ENCODE peak calls at places on chromosomes 5 and 9, in seven cellular contexts. One of them, this sample, is unnamed.

GRCh38 chr5:171783051-171783450 is 2.6 kb upstream of the SMIM23 start:
- DNase-seq in fibroblast of mammary gland: peak
- DNase-seq in uterus: no peak
- DNase-seq in RWPE1: peak
- DNase-seq in GM04504: peak
- DNase-seq in stimulated activated naive B cell treated with anti-CD40 and anti-IgM and Interleukin-4, amounts not matched to agents 10 μg/mL and 1 μg/mL and 100 μg/mL, for 72 hours: no peak
- DNase-seq in M059J: no peak
- DNase-seq in this sample: no peak

GRCh38 chr9:73200694-73201432 is 49.2 kb downstream of the ANXA1 start:
- DNase-seq in stimulated activated naive B cell treated with anti-CD40 and anti-IgM and Interleukin-4, amounts not matched to agents 10 μg/mL and 1 μg/mL and 100 μg/mL, for 72 hours: no peak
- DNase-seq in GM04504: no peak
- DNase-seq in RWPE1: peak
- DNase-seq in fibroblast of mammary gland: peak
- DNase-seq in uterus: no peak
- DNase-seq in M059J: peak
- DNase-seq in this sample: no peak

GRCh38 chr9:83330207-83331196 is 207.7 kb downstream of the FRMD3 start:
- DNase-seq in GM04504: no peak
- DNase-seq in M059J: peak
- DNase-seq in RWPE1: no peak
- DNase-seq in fibroblast of mammary gland: no peak
- DNase-seq in stimulated activated naive B cell treated with anti-CD40 and anti-IgM and Interleukin-4, amounts not matched to agents 10 μg/mL and 1 μg/mL and 100 μg/mL, for 72 hours: no peak
- DNase-seq in uterus: no peak
- DNase-seq in this sample: no peak

GRCh38 chr5:96823900-96824351 is 16.2 kb upstream of the ERAP1 start:
- DNase-seq in RWPE1: peak
- DNase-seq in stimulated activated naive B cell treated with anti-CD40 and anti-IgM and Interleukin-4, amounts not matched to agents 10 μg/mL and 1 μg/mL and 100 μg/mL, for 72 hours: no peak
- DNase-seq in fibroblast of mammary gland: peak
- DNase-seq in M059J: peak
- DNase-seq in GM04504: peak
- DNase-seq in uterus: no peak
- DNase-seq in this sample: peak

GRCh38 chr9:3027260-3027659 is 183.4 kb upstream of the PUM3 start:
- DNase-seq in RWPE1: no peak
- DNase-seq in fibroblast of mammary gland: no peak
- DNase-seq in M059J: no peak
- DNase-seq in uterus: no peak
- DNase-seq in stimulated activated naive B cell treated with anti-CD40 and anti-IgM and Interleukin-4, amounts not matched to agents 10 μg/mL and 1 μg/mL and 100 μg/mL, for 72 hours: no peak
- DNase-seq in GM04504: no peak
- DNase-seq in this sample: no peak

GRCh38 chr9:121285835-121286687 is 18.1 kb downstream of the GSN start:
- DNase-seq in stimulated activated naive B cell treated with anti-CD40 and anti-IgM and Interleukin-4, amounts not matched to agents 10 μg/mL and 1 μg/mL and 100 μg/mL, for 72 hours: no peak
- DNase-seq in GM04504: no peak
- DNase-seq in M059J: peak
- DNase-seq in fibroblast of mammary gland: peak
- DNase-seq in uterus: peak
- DNase-seq in RWPE1: no peak
- DNase-seq in this sample: no peak

GRCh38 chr9:114487607-114488300 is 17.5 kb downstream of the WHRN start:
- DNase-seq in uterus: peak
- DNase-seq in GM04504: no peak
- DNase-seq in stimulated activated naive B cell treated with anti-CD40 and anti-IgM and Interleukin-4, amounts not matched to agents 10 μg/mL and 1 μg/mL and 100 μg/mL, for 72 hours: peak
- DNase-seq in fibroblast of mammary gland: peak
- DNase-seq in M059J: peak
- DNase-seq in RWPE1: peak
- DNase-seq in this sample: peak

GRCh38 chr5:10216107-10216506 is 33.6 kb downstream of the ATPSCKMT start:
- DNase-seq in uterus: no peak
- DNase-seq in GM04504: no peak
- DNase-seq in RWPE1: no peak
- DNase-seq in fibroblast of mammary gland: no peak
- DNase-seq in M059J: no peak
- DNase-seq in stimulated activated naive B cell treated with anti-CD40 and anti-IgM and Interleukin-4, amounts not matched to agents 10 μg/mL and 1 μg/mL and 100 μg/mL, for 72 hours: no peak
- DNase-seq in this sample: no peak

GRCh38 chr9:36818242-36818938 is 215.7 kb downstream of the PAX5 start:
- DNase-seq in uterus: no peak
- DNase-seq in RWPE1: no peak
- DNase-seq in M059J: no peak
- DNase-seq in fibroblast of mammary gland: no peak
- DNase-seq in stimulated activated naive B cell treated with anti-CD40 and anti-IgM and Interleukin-4, amounts not matched to agents 10 μg/mL and 1 μg/mL and 100 μg/mL, for 72 hours: no peak
- DNase-seq in GM04504: no peak
- DNase-seq in this sample: no peak

GRCh38 chr5:39266442-39266841 is 47.1 kb upstream of the FYB1 start:
- DNase-seq in M059J: peak
- DNase-seq in GM04504: peak
- DNase-seq in stimulated activated naive B cell treated with anti-CD40 and anti-IgM and Interleukin-4, amounts not matched to agents 10 μg/mL and 1 μg/mL and 100 μg/mL, for 72 hours: no peak
- DNase-seq in uterus: no peak
- DNase-seq in fibroblast of mammary gland: peak
- DNase-seq in RWPE1: no peak
- DNase-seq in this sample: no peak

GRCh38 chr5:97088774-97089148 is 53.6 kb downstream of the LIX1 start:
- DNase-seq in fibroblast of mammary gland: no peak
- DNase-seq in M059J: no peak
- DNase-seq in stimulated activated naive B cell treated with anti-CD40 and anti-IgM and Interleukin-4, amounts not matched to agents 10 μg/mL and 1 μg/mL and 100 μg/mL, for 72 hours: no peak
- DNase-seq in RWPE1: no peak
- DNase-seq in GM04504: no peak
- DNase-seq in uterus: no peak
- DNase-seq in this sample: no peak

GRCh38 chr9:33306037-33306436 is 15.7 kb downstream of the NFX1 start:
- DNase-seq in RWPE1: no peak
- DNase-seq in stimulated activated naive B cell treated with anti-CD40 and anti-IgM and Interleukin-4, amounts not matched to agents 10 μg/mL and 1 μg/mL and 100 μg/mL, for 72 hours: no peak
- DNase-seq in M059J: no peak
- DNase-seq in uterus: no peak
- DNase-seq in fibroblast of mammary gland: peak
- DNase-seq in GM04504: no peak
- DNase-seq in this sample: no peak

GRCh38 chr9:35923927-35924763 is 14.9 kb downstream of the SPAAR start:
- DNase-seq in stimulated activated naive B cell treated with anti-CD40 and anti-IgM and Interleukin-4, amounts not matched to agents 10 μg/mL and 1 μg/mL and 100 μg/mL, for 72 hours: no peak
- DNase-seq in fibroblast of mammary gland: peak
- DNase-seq in RWPE1: peak
- DNase-seq in uterus: peak
- DNase-seq in M059J: peak
- DNase-seq in GM04504: peak
- DNase-seq in this sample: peak

GRCh38 chr5:56534102-56534501 is 281.2 kb upstream of the MAP3K1 start:
- DNase-seq in uterus: peak
- DNase-seq in GM04504: no peak
- DNase-seq in stimulated activated naive B cell treated with anti-CD40 and anti-IgM and Interleukin-4, amounts not matched to agents 10 μg/mL and 1 μg/mL and 100 μg/mL, for 72 hours: no peak
- DNase-seq in fibroblast of mammary gland: no peak
- DNase-seq in M059J: peak
- DNase-seq in RWPE1: peak
- DNase-seq in this sample: no peak

GRCh38 chr5:179165421-179166170 is 105.4 kb downstream of the ZNF354C start:
- DNase-seq in fibroblast of mammary gland: no peak
- DNase-seq in RWPE1: no peak
- DNase-seq in uterus: no peak
- DNase-seq in M059J: no peak
- DNase-seq in GM04504: no peak
- DNase-seq in stimulated activated naive B cell treated with anti-CD40 and anti-IgM and Interleukin-4, amounts not matched to agents 10 μg/mL and 1 μg/mL and 100 μg/mL, for 72 hours: no peak
- DNase-seq in this sample: no peak

GRCh38 chr5:640461-641330 is 28.6 kb downstream of the CEP72 start:
- DNase-seq in GM04504: no peak
- DNase-seq in fibroblast of mammary gland: no peak
- DNase-seq in stimulated activated naive B cell treated with anti-CD40 and anti-IgM and Interleukin-4, amounts not matched to agents 10 μg/mL and 1 μg/mL and 100 μg/mL, for 72 hours: no peak
- DNase-seq in uterus: no peak
- DNase-seq in RWPE1: no peak
- DNase-seq in M059J: no peak
- DNase-seq in this sample: no peak

GRCh38 chr5:100595152-100595811 is 60.1 kb downstream of the FAM174A start:
- DNase-seq in RWPE1: peak
- DNase-seq in GM04504: peak
- DNase-seq in stimulated activated naive B cell treated with anti-CD40 and anti-IgM and Interleukin-4, amounts not matched to agents 10 μg/mL and 1 μg/mL and 100 μg/mL, for 72 hours: no peak
- DNase-seq in fibroblast of mammary gland: peak
- DNase-seq in uterus: no peak
- DNase-seq in M059J: peak
- DNase-seq in this sample: peak

GRCh38 chr5:23820764-23821471 is 313.5 kb downstream of the PRDM9 start:
- DNase-seq in uterus: no peak
- DNase-seq in stimulated activated naive B cell treated with anti-CD40 and anti-IgM and Interleukin-4, amounts not matched to agents 10 μg/mL and 1 μg/mL and 100 μg/mL, for 72 hours: no peak
- DNase-seq in RWPE1: peak
- DNase-seq in M059J: peak
- DNase-seq in fibroblast of mammary gland: peak
- DNase-seq in GM04504: no peak
- DNase-seq in this sample: no peak

GRCh38 chr5:102986074-102986473 is 133.9 kb downstream of the GIN1 start:
- DNase-seq in fibroblast of mammary gland: no peak
- DNase-seq in RWPE1: no peak
- DNase-seq in M059J: no peak
- DNase-seq in uterus: no peak
- DNase-seq in GM04504: no peak
- DNase-seq in stimulated activated naive B cell treated with anti-CD40 and anti-IgM and Interleukin-4, amounts not matched to agents 10 μg/mL and 1 μg/mL and 100 μg/mL, for 72 hours: no peak
- DNase-seq in this sample: no peak

GRCh38 chr5:94928891-94929290 is 310.4 kb downstream of the SLF1 start:
- DNase-seq in uterus: no peak
- DNase-seq in fibroblast of mammary gland: no peak
- DNase-seq in GM04504: no peak
- DNase-seq in stimulated activated naive B cell treated with anti-CD40 and anti-IgM and Interleukin-4, amounts not matched to agents 10 μg/mL and 1 μg/mL and 100 μg/mL, for 72 hours: no peak
- DNase-seq in RWPE1: peak
- DNase-seq in M059J: no peak
- DNase-seq in this sample: no peak

GRCh38 chr5:120794121-120794520 is 330.0 kb downstream of the PRR16 start:
- DNase-seq in stimulated activated naive B cell treated with anti-CD40 and anti-IgM and Interleukin-4, amounts not matched to agents 10 μg/mL and 1 μg/mL and 100 μg/mL, for 72 hours: no peak
- DNase-seq in fibroblast of mammary gland: peak
- DNase-seq in M059J: peak
- DNase-seq in uterus: no peak
- DNase-seq in RWPE1: no peak
- DNase-seq in GM04504: no peak
- DNase-seq in this sample: no peak

GRCh38 chr9:99919930-99920329 is 13.5 kb downstream of the STX17 start:
- DNase-seq in M059J: no peak
- DNase-seq in GM04504: no peak
- DNase-seq in RWPE1: no peak
- DNase-seq in stimulated activated naive B cell treated with anti-CD40 and anti-IgM and Interleukin-4, amounts not matched to agents 10 μg/mL and 1 μg/mL and 100 μg/mL, for 72 hours: no peak
- DNase-seq in fibroblast of mammary gland: no peak
- DNase-seq in uterus: no peak
- DNase-seq in this sample: no peak

GRCh38 chr9:73118898-73119554 is 32.6 kb upstream of the ANXA1 start:
- DNase-seq in fibroblast of mammary gland: peak
- DNase-seq in uterus: no peak
- DNase-seq in GM04504: peak
- DNase-seq in stimulated activated naive B cell treated with anti-CD40 and anti-IgM and Interleukin-4, amounts not matched to agents 10 μg/mL and 1 μg/mL and 100 μg/mL, for 72 hours: no peak
- DNase-seq in M059J: peak
- DNase-seq in RWPE1: peak
- DNase-seq in this sample: no peak

GRCh38 chr5:35487255-35488035 is 130.2 kb upstream of the SPEF2 start:
- DNase-seq in RWPE1: no peak
- DNase-seq in fibroblast of mammary gland: no peak
- DNase-seq in M059J: no peak
- DNase-seq in stimulated activated naive B cell treated with anti-CD40 and anti-IgM and Interleukin-4, amounts not matched to agents 10 μg/mL and 1 μg/mL and 100 μg/mL, for 72 hours: no peak
- DNase-seq in GM04504: no peak
- DNase-seq in uterus: no peak
- DNase-seq in this sample: no peak

GRCh38 chr9:120846251-120846869 is 3.6 kb upstream of the PSMD5 start:
- DNase-seq in M059J: no peak
- DNase-seq in RWPE1: no peak
- DNase-seq in stimulated activated naive B cell treated with anti-CD40 and anti-IgM and Interleukin-4, amounts not matched to agents 10 μg/mL and 1 μg/mL and 100 μg/mL, for 72 hours: no peak
- DNase-seq in uterus: no peak
- DNase-seq in fibroblast of mammary gland: no peak
- DNase-seq in GM04504: no peak
- DNase-seq in this sample: no peak

GRCh38 chr9:71830929-71831328 is 62.6 kb upstream of the CEMIP2 start:
- DNase-seq in fibroblast of mammary gland: no peak
- DNase-seq in stimulated activated naive B cell treated with anti-CD40 and anti-IgM and Interleukin-4, amounts not matched to agents 10 μg/mL and 1 μg/mL and 100 μg/mL, for 72 hours: no peak
- DNase-seq in M059J: peak
- DNase-seq in uterus: no peak
- DNase-seq in RWPE1: no peak
- DNase-seq in GM04504: no peak
- DNase-seq in this sample: no peak

GRCh38 chr5:177409043-177409801 is at the start of gene F12:
- DNase-seq in RWPE1: no peak
- DNase-seq in GM04504: no peak
- DNase-seq in M059J: no peak
- DNase-seq in fibroblast of mammary gland: no peak
- DNase-seq in uterus: no peak
- DNase-seq in stimulated activated naive B cell treated with anti-CD40 and anti-IgM and Interleukin-4, amounts not matched to agents 10 μg/mL and 1 μg/mL and 100 μg/mL, for 72 hours: no peak
- DNase-seq in this sample: no peak

This sample was measured in HS-27A.